ENCODE peak calls at places on chromosomes 3 and 15, in five cellular contexts. One of them, this sample, is unnamed.

GRCh38 chr15:74041311-74041756 is 41.0 kb downstream of the GOLGA6A start:
- DNase-seq in NT2/D1: no peak
- DNase-seq in H1: no peak
- DNase-seq in HepG2: no peak
- DNase-seq in GM12878: no peak
- DNase-seq in this sample: no peak

GRCh38 chr3:55668359-55668758 is 181.3 kb upstream of the WNT5A start:
- DNase-seq in H1: no peak
- DNase-seq in NT2/D1: no peak
- DNase-seq in GM12878: no peak
- DNase-seq in HepG2: no peak
- DNase-seq in this sample: no peak

GRCh38 chr3:4306860-4307259 is 3.7 kb downstream of the SETMAR start:
- DNase-seq in GM12878: no peak
- DNase-seq in H1: no peak
- DNase-seq in HepG2: no peak
- DNase-seq in NT2/D1: no peak
- DNase-seq in this sample: no peak

GRCh38 chr3:58052373-58053273 is 44.4 kb downstream of the FLNB start:
- DNase-seq in NT2/D1: no peak
- DNase-seq in H1: no peak
- DNase-seq in HepG2: peak; percentile 83
- DNase-seq in GM12878: no peak
- DNase-seq in this sample: no peak

GRCh38 chr3:31996195-31996594 is 14.6 kb downstream of the ZNF860 start:
- DNase-seq in NT2/D1: no peak
- DNase-seq in GM12878: no peak
- DNase-seq in H1: no peak
- DNase-seq in HepG2: no peak
- DNase-seq in this sample: no peak

GRCh38 chr3:107938128-107938527 is 152.7 kb downstream of the CD47 start:
- DNase-seq in H1: no peak
- DNase-seq in HepG2: peak; percentile 4
- DNase-seq in GM12878: no peak
- DNase-seq in NT2/D1: peak; percentile 25
- DNase-seq in this sample: peak; percentile 9

GRCh38 chr15:66701422-66702034 is 508 bp upstream of the SMAD6 start:
- DNase-seq in GM12878: no peak
- DNase-seq in H1: no peak
- DNase-seq in NT2/D1: no peak
- DNase-seq in HepG2: peak; percentile 42
- DNase-seq in this sample: peak; percentile 61

GRCh38 chr3:193010191-193010590 is 92.5 kb upstream of the MB21D2 start:
- DNase-seq in HepG2: no peak
- DNase-seq in NT2/D1: no peak
- DNase-seq in H1: no peak
- DNase-seq in GM12878: no peak
- DNase-seq in this sample: no peak

GRCh38 chr3:32147509-32147908 is 41.1 kb downstream of the GPD1L start:
- DNase-seq in NT2/D1: no peak
- DNase-seq in GM12878: no peak
- DNase-seq in H1: no peak
- DNase-seq in HepG2: no peak
- DNase-seq in this sample: no peak

GRCh38 chr15:30940359-30940758 is 36.6 kb downstream of the FAN1 start:
- DNase-seq in HepG2: no peak
- DNase-seq in NT2/D1: no peak
- DNase-seq in GM12878: no peak
- DNase-seq in H1: no peak
- DNase-seq in this sample: no peak

GRCh38 chr3:172082269-172082668 is 42.9 kb downstream of the FNDC3B start:
- DNase-seq in HepG2: peak; percentile 49
- DNase-seq in GM12878: no peak
- DNase-seq in H1: no peak
- DNase-seq in NT2/D1: no peak
- DNase-seq in this sample: no peak

GRCh38 chr3:38118421-38119247 is 18.3 kb downstream of the ACAA1 start:
- DNase-seq in H1: no peak
- DNase-seq in GM12878: no peak
- DNase-seq in HepG2: no peak
- DNase-seq in NT2/D1: no peak
- DNase-seq in this sample: no peak

GRCh38 chr15:33402640-33403039 is 91.9 kb downstream of the RYR3 start:
- DNase-seq in H1: no peak
- DNase-seq in NT2/D1: no peak
- DNase-seq in HepG2: no peak
- DNase-seq in GM12878: no peak
- DNase-seq in this sample: no peak

GRCh38 chr15:47663106-47663505 is 54.2 kb upstream of the SEMA6D start:
- DNase-seq in HepG2: no peak
- DNase-seq in NT2/D1: no peak
- DNase-seq in H1: no peak
- DNase-seq in GM12878: no peak
- DNase-seq in this sample: no peak

DNA sequence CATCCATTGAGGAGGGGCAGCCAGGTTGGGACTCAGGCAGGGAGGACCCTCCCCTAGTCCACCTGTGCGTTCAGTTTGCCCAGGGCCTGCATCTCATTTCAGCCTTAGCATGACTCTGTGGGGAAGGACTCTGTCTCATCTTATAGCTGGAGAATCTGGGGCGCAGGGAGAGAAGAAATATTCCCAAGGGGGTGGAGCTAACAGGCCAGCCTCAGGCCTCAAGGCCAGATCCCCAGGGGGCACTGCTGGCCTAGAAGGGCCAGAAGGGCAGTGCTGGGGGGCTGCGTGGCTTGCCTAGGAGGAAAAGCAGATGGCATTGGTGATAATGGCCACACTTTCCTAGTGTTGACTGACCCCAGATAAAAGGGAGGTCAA is 10.9 kb downstream of the AMOTL2 start:
- DNase-seq in NT2/D1: no peak
- DNase-seq in GM12878: no peak
- DNase-seq in H1: no peak
- DNase-seq in HepG2: no peak
- DNase-seq in this sample: no peak
- TF ChIP-seq SUZ12 in NT2/D1: no peak
- TF ChIP-seq SUZ12 in GM12878: no peak
- TF ChIP-seq SUZ12 in H1: no peak
- TF ChIP-seq SUZ12 in HepG2: no peak
- TF ChIP-seq SUZ12 in this sample: no peak

GRCh38 chr15:82804575-82804949 is 1.3 kb downstream of the FSD2 start:
- DNase-seq in NT2/D1: no peak
- DNase-seq in HepG2: peak; percentile 7
- DNase-seq in GM12878: no peak
- DNase-seq in H1: no peak
- DNase-seq in this sample: no peak
- TF ChIP-seq SUZ12 in NT2/D1: no peak
- TF ChIP-seq SUZ12 in HepG2: no peak
- TF ChIP-seq SUZ12 in GM12878: no peak
- TF ChIP-seq SUZ12 in H1: no peak
- TF ChIP-seq SUZ12 in this sample: no peak

GRCh38 chr3:142087676-142088075 is 61.7 kb downstream of the TFDP2 start:
- DNase-seq in NT2/D1: no peak
- DNase-seq in H1: no peak
- DNase-seq in GM12878: no peak
- DNase-seq in HepG2: no peak
- DNase-seq in this sample: no peak
- TF ChIP-seq SUZ12 in NT2/D1: no peak
- TF ChIP-seq SUZ12 in H1: no peak
- TF ChIP-seq SUZ12 in GM12878: no peak
- TF ChIP-seq SUZ12 in HepG2: no peak
- TF ChIP-seq SUZ12 in this sample: no peak

GRCh38 chr3:42780892-42781700 is 8.0 kb upstream of the CCDC13 start:
- DNase-seq in NT2/D1: peak; percentile 68
- DNase-seq in GM12878: peak; percentile 39
- DNase-seq in HepG2: peak; percentile 68
- DNase-seq in H1: no peak
- DNase-seq in this sample: peak; percentile 65
- TF ChIP-seq SUZ12 in NT2/D1: no peak
- TF ChIP-seq SUZ12 in GM12878: no peak
- TF ChIP-seq SUZ12 in HepG2: no peak
- TF ChIP-seq SUZ12 in H1: no peak
- TF ChIP-seq SUZ12 in this sample: no peak

DNA sequence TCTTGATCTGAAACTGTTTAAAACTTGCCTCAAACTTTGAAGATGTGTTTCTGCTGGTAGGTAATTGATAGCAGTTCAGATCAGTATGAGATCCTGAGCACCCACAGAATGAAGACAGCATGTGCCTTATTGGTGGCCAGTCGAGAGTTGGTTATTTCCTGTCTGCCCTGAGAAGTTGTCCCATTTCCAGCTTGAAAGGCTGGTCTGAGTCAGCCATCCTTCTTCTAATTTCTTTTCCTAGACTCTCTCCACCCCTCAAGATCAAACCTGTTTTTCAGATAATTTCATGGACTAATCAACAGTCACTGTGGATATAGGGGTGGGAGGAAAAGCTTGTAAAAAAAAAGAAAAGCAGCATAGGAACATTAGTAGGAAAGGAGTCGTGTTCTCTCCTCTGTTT is 464.4 kb downstream of the FOXP1 start:
- DNase-seq in NT2/D1: no peak
- DNase-seq in GM12878: no peak
- DNase-seq in HepG2: no peak
- DNase-seq in H1: no peak
- DNase-seq in this sample: no peak
- TF ChIP-seq SUZ12 in NT2/D1: no peak
- TF ChIP-seq SUZ12 in GM12878: no peak
- TF ChIP-seq SUZ12 in HepG2: no peak
- TF ChIP-seq SUZ12 in H1: no peak
- TF ChIP-seq SUZ12 in this sample: no peak

GRCh38 chr15:49986326-49986725 is 132.7 kb downstream of the ATP8B4 start:
- DNase-seq in H1: no peak
- DNase-seq in NT2/D1: no peak
- DNase-seq in HepG2: no peak
- DNase-seq in GM12878: no peak
- DNase-seq in this sample: no peak
- TF ChIP-seq SUZ12 in H1: no peak
- TF ChIP-seq SUZ12 in NT2/D1: no peak
- TF ChIP-seq SUZ12 in HepG2: no peak
- TF ChIP-seq SUZ12 in GM12878: no peak
- TF ChIP-seq SUZ12 in this sample: no peak

GRCh38 chr3:151504606-151505005 is 43.7 kb upstream of the IGSF10 start:
- DNase-seq in H1: no peak
- DNase-seq in GM12878: no peak
- DNase-seq in NT2/D1: no peak
- DNase-seq in HepG2: no peak
- DNase-seq in this sample: no peak
- TF ChIP-seq SUZ12 in H1: no peak
- TF ChIP-seq SUZ12 in GM12878: no peak
- TF ChIP-seq SUZ12 in NT2/D1: no peak
- TF ChIP-seq SUZ12 in HepG2: no peak
- TF ChIP-seq SUZ12 in this sample: no peak

This sample was measured in HEK293T.